ENCODE peak calls at places on chromosome 14, in six cellular contexts. One of them, this sample, is unnamed.

GRCh38 chr14:57897148-57897547 is 31.3 kb upstream of the SLC35F4 start:
- DNase-seq in germinal center: no peak
- DNase-seq in hippocampal formation: no peak
- DNase-seq in glomerular endothelial cell: no peak
- DNase-seq in GM23338: no peak
- DNase-seq in right cardiac atrium: no peak
- DNase-seq in this sample: no peak

GRCh38 chr14:69012251-69012953 is 33.3 kb upstream of the ACTN1 start:
- DNase-seq in right cardiac atrium: no peak
- DNase-seq in glomerular endothelial cell: no peak
- DNase-seq in hippocampal formation: no peak
- DNase-seq in GM23338: no peak
- DNase-seq in germinal center: no peak
- DNase-seq in this sample: no peak

GRCh38 chr14:101058571-101058970 is 155.0 kb upstream of the RTL1 start:
- DNase-seq in hippocampal formation: no peak
- DNase-seq in germinal center: no peak
- DNase-seq in glomerular endothelial cell: peak; percentile 23
- DNase-seq in GM23338: no peak
- DNase-seq in right cardiac atrium: no peak
- DNase-seq in this sample: no peak

GRCh38 chr14:55129086-55129427 is at the start of gene LGALS3:
- DNase-seq in hippocampal formation: no peak
- DNase-seq in right cardiac atrium: peak; percentile 87
- DNase-seq in GM23338: peak; percentile 78
- DNase-seq in glomerular endothelial cell: no peak
- DNase-seq in germinal center: no peak
- DNase-seq in this sample: no peak

GRCh38 chr14:68734231-68734732 is 58.6 kb downstream of the ZFP36L1 start:
- DNase-seq in glomerular endothelial cell: no peak
- DNase-seq in GM23338: no peak
- DNase-seq in right cardiac atrium: no peak
- DNase-seq in hippocampal formation: no peak
- DNase-seq in germinal center: peak; percentile 42
- DNase-seq in this sample: peak; percentile 56

GRCh38 chr14:71361335-71361734 is 454.1 kb downstream of the PCNX1 start:
- DNase-seq in hippocampal formation: no peak
- DNase-seq in GM23338: no peak
- DNase-seq in right cardiac atrium: no peak
- DNase-seq in germinal center: no peak
- DNase-seq in glomerular endothelial cell: no peak
- DNase-seq in this sample: no peak

GRCh38 chr14:44369401-44370123 is 137.5 kb downstream of the FSCB start:
- DNase-seq in right cardiac atrium: no peak
- DNase-seq in germinal center: no peak
- DNase-seq in GM23338: peak; percentile 8
- DNase-seq in hippocampal formation: no peak
- DNase-seq in glomerular endothelial cell: no peak
- DNase-seq in this sample: no peak

GRCh38 chr14:39015360-39015961 is 87.6 kb downstream of the SEC23A start:
- DNase-seq in right cardiac atrium: no peak
- DNase-seq in GM23338: peak; percentile 75
- DNase-seq in glomerular endothelial cell: no peak
- DNase-seq in hippocampal formation: peak; percentile 7
- DNase-seq in germinal center: peak; percentile 40
- DNase-seq in this sample: peak; percentile 54

GRCh38 chr14:89813485-89814080 is 140.9 kb downstream of the EFCAB11 start:
- DNase-seq in germinal center: no peak
- DNase-seq in GM23338: peak; percentile 67
- DNase-seq in right cardiac atrium: no peak
- DNase-seq in hippocampal formation: no peak
- DNase-seq in glomerular endothelial cell: no peak
- DNase-seq in this sample: no peak

GRCh38 chr14:24911324-24912095 is 138.4 kb downstream of the STXBP6 start:
- DNase-seq in germinal center: no peak
- DNase-seq in right cardiac atrium: no peak
- DNase-seq in hippocampal formation: no peak
- DNase-seq in glomerular endothelial cell: no peak
- DNase-seq in GM23338: no peak
- DNase-seq in this sample: no peak

GRCh38 chr14:103089386-103090335 is 4.9 kb upstream of the EXOC3L4 start:
- DNase-seq in hippocampal formation: no peak
- DNase-seq in GM23338: no peak
- DNase-seq in glomerular endothelial cell: no peak
- DNase-seq in germinal center: no peak
- DNase-seq in right cardiac atrium: peak; percentile 23
- DNase-seq in this sample: no peak

GRCh38 chr14:26204954-26205479 is 392.8 kb downstream of the NOVA1 start:
- DNase-seq in hippocampal formation: no peak
- DNase-seq in glomerular endothelial cell: no peak
- DNase-seq in germinal center: no peak
- DNase-seq in right cardiac atrium: peak; percentile 42
- DNase-seq in GM23338: peak; percentile 71
- DNase-seq in this sample: no peak

GRCh38 chr14:33510991-33511390 is 439.9 kb downstream of the EGLN3 start:
- DNase-seq in right cardiac atrium: no peak
- DNase-seq in GM23338: no peak
- DNase-seq in germinal center: no peak
- DNase-seq in glomerular endothelial cell: no peak
- DNase-seq in hippocampal formation: no peak
- DNase-seq in this sample: no peak

GRCh38 chr14:105086833-105087307 is 21.6 kb upstream of the GPR132 start:
- DNase-seq in glomerular endothelial cell: no peak
- DNase-seq in GM23338: peak; percentile 93
- DNase-seq in germinal center: peak; percentile 77
- DNase-seq in hippocampal formation: no peak
- DNase-seq in right cardiac atrium: peak; percentile 78
- DNase-seq in this sample: peak; percentile 80

GRCh38 chr14:71070169-71070568 is 162.9 kb downstream of the PCNX1 start:
- DNase-seq in glomerular endothelial cell: no peak
- DNase-seq in GM23338: no peak
- DNase-seq in hippocampal formation: no peak
- DNase-seq in germinal center: no peak
- DNase-seq in right cardiac atrium: no peak
- DNase-seq in this sample: no peak

GRCh38 chr14:59215353-59215752 is 26.9 kb downstream of the DAAM1 start:
- DNase-seq in GM23338: no peak
- DNase-seq in germinal center: no peak
- DNase-seq in glomerular endothelial cell: no peak
- DNase-seq in right cardiac atrium: peak; percentile 73
- DNase-seq in hippocampal formation: peak; percentile 73
- DNase-seq in this sample: no peak

GRCh38 chr14:54105898-54106297 is 149.3 kb upstream of the BMP4 start:
- DNase-seq in hippocampal formation: no peak
- DNase-seq in right cardiac atrium: no peak
- DNase-seq in GM23338: no peak
- DNase-seq in germinal center: no peak
- DNase-seq in glomerular endothelial cell: no peak
- DNase-seq in this sample: no peak

GRCh38 chr14:95935228-95935822 is 58.7 kb downstream of the TUNAR start:
- DNase-seq in germinal center: no peak
- DNase-seq in right cardiac atrium: no peak
- DNase-seq in glomerular endothelial cell: no peak
- DNase-seq in hippocampal formation: no peak
- DNase-seq in GM23338: peak; percentile 81
- DNase-seq in this sample: peak; percentile 45

GRCh38 chr14:37376944-37377609 is 179.3 kb downstream of the MIPOL1 start:
- DNase-seq in right cardiac atrium: no peak
- DNase-seq in hippocampal formation: no peak
- DNase-seq in germinal center: no peak
- DNase-seq in GM23338: no peak
- DNase-seq in glomerular endothelial cell: no peak
- DNase-seq in this sample: no peak

GRCh38 chr14:100256339-100256895 is 17.5 kb downstream of the YY1 start:
- DNase-seq in right cardiac atrium: no peak
- DNase-seq in hippocampal formation: no peak
- DNase-seq in germinal center: peak; percentile 45
- DNase-seq in glomerular endothelial cell: no peak
- DNase-seq in GM23338: no peak
- DNase-seq in this sample: peak; percentile 83

GRCh38 chr14:24965934-24966593 is 83.9 kb downstream of the STXBP6 start:
- DNase-seq in GM23338: no peak
- DNase-seq in glomerular endothelial cell: no peak
- DNase-seq in germinal center: no peak
- DNase-seq in right cardiac atrium: no peak
- DNase-seq in hippocampal formation: no peak
- DNase-seq in this sample: no peak

GRCh38 chr14:101721111-101721510 is 40.4 kb upstream of the PPP2R5C start:
- DNase-seq in GM23338: no peak
- DNase-seq in germinal center: no peak
- DNase-seq in hippocampal formation: no peak
- DNase-seq in glomerular endothelial cell: no peak
- DNase-seq in right cardiac atrium: no peak
- DNase-seq in this sample: no peak